ENCODE peak calls at places on chromosomes 12 and 14, in five cellular contexts. H is AG04450; K is stomach; N is body of pancreas; J is CD4-positive, alpha-beta T cell. G is an unnamed sample.

GRCh38 chr12:14373202-14373601 is 7.7 kb downstream of the ATF7IP start:
- DNase-seq in H (peak), K (no peak), N (no peak), J (no peak), G (no peak)

GRCh38 chr12:132222096-132222807 is 78.0 kb downstream of the NOC4L start:
- DNase-seq in H (no peak), K (no peak), N (no peak), J (peak), G (no peak)

GRCh38 chr12:91813701-91814100 is 331.9 kb downstream of the BTG1 start:
- DNase-seq in H (no peak), K (no peak), N (no peak), J (no peak), G (no peak)

GRCh38 chr12:70254225-70254624 is 11.0 kb downstream of the CNOT2 start:
- DNase-seq in H (no peak), K (no peak), N (no peak), J (no peak), G (no peak)

GRCh38 chr12:19018302-19018980 is 111.1 kb upstream of the PLEKHA5 start:
- DNase-seq in H (peak), K (no peak), N (no peak), J (no peak), G (no peak)

GRCh38 chr12:28456934-28457710 is 266.9 kb downstream of the CCDC91 start:
- DNase-seq in H (no peak), K (no peak), N (no peak), J (no peak), G (no peak)

GRCh38 chr14:74207943-74208342 is 31.3 kb upstream of the VSX2 start:
- DNase-seq in H (no peak), K (no peak), N (no peak), J (no peak), G (no peak)

GRCh38 chr12:123369209-123369608 is 4.6 kb upstream of the SBNO1 start:
- DNase-seq in H (no peak), K (no peak), N (no peak), J (no peak), G (no peak)

GRCh38 chr12:66441905-66442559 is 139.7 kb downstream of the HELB start:
- DNase-seq in H (no peak), K (no peak), N (no peak), J (no peak), G (no peak)

GRCh38 chr12:18853570-18854366 is 115.8 kb downstream of the CAPZA3 start:
- DNase-seq in H (no peak), K (no peak), N (no peak), J (no peak), G (no peak)

GRCh38 chr12:50784501-50784900 is 20.6 kb downstream of the ATF1 start:
- DNase-seq in H (no peak), K (no peak), N (no peak), J (no peak), G (no peak)

GRCh38 chr14:33237102-33237501 is 298.4 kb downstream of the NPAS3 start:
- DNase-seq in H (no peak), K (no peak), N (no peak), J (no peak), G (no peak)

GRCh38 chr14:96204151-96205058 is at the start of gene BDKRB2:
- DNase-seq in H (peak), K (peak), N (peak), J (no peak), G (peak)

GRCh38 chr12:117501066-117501465 is 139.6 kb upstream of the NOS1 start:
- DNase-seq in H (no peak), K (no peak), N (no peak), J (no peak), G (no peak)

GRCh38 chr12:90253674-90254181 is 545.1 kb upstream of the ATP2B1 start:
- DNase-seq in H (peak), K (peak), N (peak), J (no peak), G (no peak)

GRCh38 chr14:66401447-66402095 is 84.6 kb upstream of the CCDC196 start:
- DNase-seq in H (no peak), K (no peak), N (peak), J (no peak), G (no peak)

GRCh38 chr14:97283450-97284230 is 486.5 kb downstream of the VRK1 start:
- DNase-seq in H (no peak), K (no peak), N (no peak), J (no peak), G (no peak)

GRCh38 chr14:104316121-104316722 is 177.8 kb downstream of the KIF26A start:
- DNase-seq in H (no peak), K (peak), N (peak), J (no peak), G (no peak)

GRCh38 chr14:99590746-99591555 is 13.1 kb downstream of the CCDC85C start:
- DNase-seq in H (no peak), K (no peak), N (peak), J (no peak), G (no peak)

GRCh38 chr12:64781374-64782029 is 22.3 kb upstream of the GNS start:
- DNase-seq in H (no peak), K (peak), N (peak), J (peak), G (no peak)

GRCh38 chr12:7015555-7016370 is 2.5 kb downstream of the LPCAT3 start:
- DNase-seq in H (no peak), K (no peak), N (no peak), J (no peak), G (no peak)

GRCh38 chr12:53101266-53101665 is 2.0 kb upstream of the SOAT2 start:
- DNase-seq in H (no peak), K (no peak), N (no peak), J (no peak), G (no peak)

GRCh38 chr12:93868771-93869170 is 191.6 kb downstream of the CRADD start:
- DNase-seq in H (no peak), K (no peak), N (no peak), J (no peak), G (no peak)

GRCh38 chr14:85308531-85309300 is 221.2 kb upstream of the FLRT2 start:
- DNase-seq in H (no peak), K (no peak), N (no peak), J (no peak), G (no peak)

GRCh38 chr14:67442139-67442906 is 30.4 kb upstream of the PLEK2 start:
- DNase-seq in H (no peak), K (no peak), N (peak), J (no peak), G (no peak)

GRCh38 chr12:92128612-92129011 is 17.0 kb downstream of the BTG1 start:
- DNase-seq in H (no peak), K (no peak), N (no peak), J (no peak), G (no peak)

GRCh38 chr12:48286665-48287064 is 64.1 kb downstream of the ZNF641 start:
- DNase-seq in H (no peak), K (no peak), N (no peak), J (no peak), G (no peak)

GRCh38 chr12:95605087-95605486 is 53.8 kb upstream of the USP44 start:
- DNase-seq in H (no peak), K (no peak), N (no peak), J (no peak), G (no peak)

GRCh38 chr14:75884198-75884611 is 97.6 kb downstream of the TGFB3 start:
- DNase-seq in H (peak), K (no peak), N (no peak), J (no peak), G (no peak)

GRCh38 chr12:47954467-47955045 is 8.8 kb upstream of the TMEM106C start:
- DNase-seq in H (no peak), K (no peak), N (no peak), J (no peak), G (no peak)

GRCh38 chr12:123905319-123905925 is 67.2 kb downstream of the CCDC92 start:
- DNase-seq in H (peak), K (peak), N (peak), J (peak), G (no peak)

GRCh38 chr12:118103601-118104382 is at the start of gene VSIG10:
- DNase-seq in H (no peak), K (peak), N (peak), J (peak), G (peak)

GRCh38 chr12:57258977-57259970 is 8.3 kb upstream of the STAC3 start:
- DNase-seq in H (no peak), K (peak), N (peak), J (no peak), G (no peak)

GRCh38 chr12:46437411-46437810 is 64.8 kb upstream of the SLC38A2 start:
- DNase-seq in H (no peak), K (no peak), N (no peak), J (no peak), G (no peak)

GRCh38 chr12:46439793-46440511 is 67.4 kb upstream of the SLC38A2 start:
- DNase-seq in H (no peak), K (no peak), N (no peak), J (no peak), G (no peak)

GRCh38 chr12:46438256-46438655 is 65.7 kb upstream of the SLC38A2 start:
- DNase-seq in H (no peak), K (no peak), N (no peak), J (no peak), G (no peak)

GRCh38 chr12:46436741-46437140 is 64.2 kb upstream of the SLC38A2 start:
- DNase-seq in H (no peak), K (no peak), N (no peak), J (no peak), G (no peak)

DNA sequence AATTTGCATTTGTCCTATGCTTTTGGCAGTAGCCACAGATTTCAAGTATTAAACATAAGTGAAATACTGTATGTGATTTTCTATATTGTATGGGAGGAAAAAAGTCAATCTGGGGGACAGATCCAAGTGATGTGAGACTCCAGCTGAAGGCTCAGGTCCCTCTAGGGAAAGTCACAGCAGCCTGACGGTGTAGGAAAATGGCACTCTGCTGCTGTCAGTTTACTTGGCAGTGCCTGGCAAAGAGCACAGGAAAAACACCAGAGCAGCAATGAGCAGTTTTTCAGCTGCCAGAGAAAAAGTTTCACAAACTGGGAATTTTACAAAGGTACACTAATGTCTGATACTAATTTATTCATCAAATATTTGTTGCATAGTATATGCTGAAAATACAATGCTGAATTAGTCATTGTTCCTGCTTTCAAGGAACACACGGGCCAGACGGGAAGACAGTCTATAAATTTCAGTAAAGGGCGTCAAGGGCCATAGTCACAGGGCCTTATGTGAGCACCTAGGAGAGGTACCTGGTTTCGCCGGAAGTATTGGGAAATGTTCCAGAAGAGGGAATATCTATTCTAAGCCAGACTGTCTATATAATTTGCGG is 66.2 kb upstream of the SLC38A2 start:
- DNase-seq in H (no peak), K (no peak), N (no peak), J (no peak), G (no peak)
- H3K27ac ChIP-seq in H (peak), K (no peak), N (no peak), J (no peak), G (no peak)

GRCh38 chr12:11768233-11768965 is 118.9 kb downstream of the ETV6 start:
- DNase-seq in H (no peak), K (no peak), N (peak), J (no peak), G (no peak)
- H3K27ac ChIP-seq in H (no peak), K (peak), N (peak), J (no peak), G (no peak)

DNA sequence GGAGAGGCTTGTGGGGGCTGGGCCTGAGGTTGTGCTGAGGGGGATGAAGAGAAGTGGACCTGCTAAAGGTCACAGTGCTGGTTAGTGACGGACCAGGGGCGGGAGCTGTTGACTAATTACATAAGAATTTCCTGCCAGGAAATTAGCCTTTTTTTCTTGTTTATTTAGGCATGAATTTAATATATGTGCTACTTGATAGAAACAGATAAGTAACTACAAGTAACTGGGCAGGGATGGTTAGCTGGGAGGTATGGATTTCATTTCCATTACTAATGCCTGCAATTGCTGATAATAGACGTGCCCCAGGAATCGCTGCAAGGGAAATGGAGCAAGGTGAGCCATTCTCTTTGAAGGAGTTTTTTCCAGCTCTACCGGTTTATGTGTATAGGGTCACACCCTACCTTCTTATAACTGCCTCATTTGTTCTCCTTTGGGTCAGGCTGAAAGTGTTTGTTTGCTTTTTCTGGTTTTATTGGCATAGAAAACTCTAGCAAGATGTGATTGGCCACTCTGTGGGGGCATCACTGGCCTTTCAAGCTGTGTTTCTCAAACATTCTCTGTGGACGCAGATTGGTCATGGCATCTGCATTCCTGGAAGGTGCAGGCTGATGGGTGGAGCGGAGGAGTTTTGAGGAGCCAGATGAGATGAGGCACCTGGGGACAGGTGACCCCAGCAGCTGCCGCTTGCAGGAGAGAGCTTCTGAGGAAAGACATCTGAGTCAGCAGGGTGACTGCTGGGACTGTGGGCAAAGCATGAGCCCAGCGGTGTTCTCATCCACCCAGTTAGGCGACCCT is 19.0 kb upstream of the GPRC5A start:
- DNase-seq in H (no peak), K (peak), N (no peak), J (no peak), G (no peak)
- H3K27ac ChIP-seq in H (peak), K (peak), N (no peak), J (no peak), G (no peak)

GRCh38 chr14:65237956-65238355 is 135.6 kb upstream of the MAX start:
- DNase-seq in H (no peak), K (peak), N (no peak), J (no peak), G (no peak)
- H3K27ac ChIP-seq in H (peak), K (peak), N (no peak), J (no peak), G (peak)

DNA sequence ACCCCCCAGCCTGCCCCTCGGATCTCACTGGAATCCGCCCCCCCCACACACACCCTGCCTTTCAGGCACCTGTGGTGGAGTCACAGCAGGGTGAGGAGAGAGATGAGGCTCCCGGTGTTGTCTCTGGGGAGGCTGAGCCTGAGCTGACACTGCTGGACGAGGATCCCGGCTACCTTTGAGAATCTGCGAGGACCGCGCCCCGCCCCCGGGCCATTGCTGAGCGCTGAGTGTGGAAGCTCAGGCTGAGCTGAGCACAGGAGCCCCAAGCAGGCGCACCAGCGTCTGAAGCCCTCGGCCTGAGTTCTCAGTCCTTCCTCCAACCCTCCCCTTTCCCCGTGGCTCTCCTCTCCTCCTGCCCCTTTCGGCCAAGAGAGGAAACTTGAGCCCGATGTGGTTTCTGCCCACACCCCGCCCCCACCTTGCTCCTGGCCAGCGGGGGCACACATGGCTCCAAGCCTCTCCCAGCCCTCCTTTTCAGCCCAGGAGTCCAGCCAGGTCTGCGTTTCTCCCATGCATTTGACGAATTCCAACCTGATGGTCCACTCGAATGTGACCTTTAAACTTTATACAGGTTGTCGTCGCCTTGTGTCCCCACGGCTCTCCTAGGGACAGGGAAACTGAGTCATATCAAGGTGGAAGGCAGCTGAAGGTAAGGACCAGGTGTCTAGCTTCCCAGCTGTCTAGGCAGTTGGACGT is at the start of gene NFE2:
- DNase-seq in H (peak), K (peak), N (peak), J (no peak), G (no peak)
- H3K27ac ChIP-seq in H (no peak), K (peak), N (no peak), J (no peak), G (no peak)

DNA sequence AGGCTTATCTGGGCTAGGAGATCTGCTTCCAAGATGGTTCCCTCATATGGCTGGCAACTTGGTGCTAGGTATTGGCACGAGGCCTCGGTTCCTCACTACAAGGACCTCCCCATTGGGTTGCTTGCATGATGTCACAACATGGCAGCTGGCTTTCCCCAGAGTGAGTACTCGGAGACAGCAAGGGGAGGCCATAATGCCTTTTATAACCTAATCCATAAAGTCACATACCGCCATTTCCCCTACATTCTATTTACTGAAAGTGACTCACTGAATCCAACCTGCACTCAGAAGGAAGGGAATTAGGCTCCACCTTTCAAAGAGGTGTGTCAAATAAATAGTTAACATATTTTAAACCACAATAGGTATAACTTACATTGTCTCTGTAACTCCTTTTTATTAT is 130.9 kb downstream of the SAMD4A start:
- DNase-seq in H (no peak), K (no peak), N (no peak), J (no peak), G (no peak)
- H3K27ac ChIP-seq in H (no peak), K (no peak), N (no peak), J (no peak), G (no peak)

GRCh38 chr14:52949711-52950409 is 990 bp downstream of the FERMT2 start:
- DNase-seq in H (no peak), K (no peak), N (peak), J (no peak), G (no peak)
- H3K27ac ChIP-seq in H (peak), K (peak), N (peak), J (no peak), G (peak)

GRCh38 chr14:50395448-50395847 is 1.2 kb downstream of the CDKL1 start:
- DNase-seq in H (no peak), K (no peak), N (peak), J (no peak), G (no peak)
- H3K27ac ChIP-seq in H (no peak), K (peak), N (no peak), J (no peak), G (no peak)

DNA sequence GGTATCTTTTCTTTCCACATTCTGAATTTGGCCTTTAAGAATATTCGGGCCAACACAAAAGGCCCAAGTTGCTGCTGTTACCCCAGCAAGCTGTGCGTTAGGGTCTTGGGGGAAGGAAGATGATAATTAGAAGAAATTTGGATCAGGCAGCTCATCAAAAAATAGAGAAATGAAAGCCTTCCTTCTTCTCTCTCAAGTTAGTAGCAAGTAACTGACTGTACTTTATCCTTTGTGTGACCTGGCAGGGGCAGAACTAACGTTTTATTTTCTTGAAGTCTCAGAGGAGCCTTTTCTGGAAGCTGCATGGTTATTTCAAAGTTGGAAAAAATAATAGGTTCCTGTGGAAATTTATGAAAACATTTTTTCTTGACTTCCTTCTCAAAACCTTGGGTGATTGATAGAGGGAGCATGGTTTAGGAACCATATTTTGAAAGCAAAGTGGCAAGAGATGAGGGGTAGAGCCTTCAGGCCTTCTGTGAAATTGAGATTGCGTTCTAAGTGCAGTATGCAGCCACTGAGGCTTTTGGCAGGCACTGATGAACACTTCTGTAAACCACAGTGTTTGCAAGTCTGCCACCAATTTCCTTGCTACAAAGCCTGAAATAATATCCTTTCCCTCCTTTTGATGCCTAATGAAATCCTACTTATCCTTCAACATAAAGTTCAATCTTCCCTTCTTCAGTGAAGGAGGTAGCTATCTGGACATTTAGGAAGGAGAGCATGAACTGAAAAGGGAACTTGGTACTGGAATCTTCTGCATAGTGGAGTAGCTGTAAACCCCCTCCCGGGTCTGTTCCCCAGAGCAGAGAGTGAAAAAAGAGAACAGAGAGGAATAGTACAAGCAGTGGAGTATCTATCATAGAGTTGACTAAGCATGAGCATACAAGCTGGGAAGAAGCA is 123.2 kb downstream of the FGD4 start:
- DNase-seq in H (no peak), K (no peak), N (no peak), J (no peak), G (no peak)
- H3K27ac ChIP-seq in H (no peak), K (peak), N (peak), J (no peak), G (peak)